ENCODE peak calls at places on chromosomes 1 and 21, in seven cellular contexts. X is fibroblast of mammary gland, G is RCC 7860, A is lung, I is AG08396, B is AG20443, Z is activated T-cell treated with anti-CD3 and anti-CD28 coated beads for 1 hour. F is an unnamed sample.

GRCh38 chr1:204262506-204263239 is 48.9 kb upstream of the GOLT1A start:
- DNase-seq in X (no peak), G (no peak), A (no peak), I (no peak), B (no peak), Z (no peak), F (no peak)

GRCh38 chr1:218778731-218779130 is 394.9 kb upstream of the LYPLAL1 start:
- DNase-seq in X (no peak), G (no peak), A (no peak), I (no peak), B (no peak), Z (no peak), F (peak)

GRCh38 chr1:7607097-7607496 is 164.0 kb upstream of the VAMP3 start:
- DNase-seq in X (no peak), G (no peak), A (no peak), I (no peak), B (no peak), Z (no peak), F (no peak)

GRCh38 chr1:10236405-10237156 is 26.2 kb downstream of the KIF1B start:
- DNase-seq in X (peak), G (no peak), A (no peak), I (no peak), B (peak), Z (no peak), F (peak)

GRCh38 chr1:177928194-177928593 is 41.7 kb downstream of the SEC16B start:
- DNase-seq in X (peak), G (no peak), A (no peak), I (peak), B (peak), Z (no peak), F (peak)

GRCh38 chr1:65820983-65821382 is 28.3 kb downstream of the PDE4B start:
- DNase-seq in X (peak), G (peak), A (no peak), I (peak), B (peak), Z (no peak), F (peak)

GRCh38 chr1:201728731-201729130 is 100.2 kb upstream of the IPO9 start:
- DNase-seq in X (no peak), G (no peak), A (no peak), I (no peak), B (no peak), Z (no peak), F (no peak)

GRCh38 chr1:212225416-212225815 is 59.8 kb upstream of the PPP2R5A start:
- DNase-seq in X (no peak), G (no peak), A (no peak), I (no peak), B (no peak), Z (no peak), F (no peak)

GRCh38 chr1:231512147-231512698 is 16.2 kb upstream of the TSNAX start:
- DNase-seq in X (peak), G (peak), A (no peak), I (peak), B (peak), Z (no peak), F (peak)

GRCh38 chr21:24045775-24046215 is 1561.5 kb downstream of the MRPL39 start:
- DNase-seq in X (peak), G (peak), A (peak), I (no peak), B (no peak), Z (no peak), F (peak)

GRCh38 chr1:39922139-39922757 is 20.5 kb upstream of the MYCL start:
- DNase-seq in X (no peak), G (no peak), A (no peak), I (no peak), B (no peak), Z (no peak), F (no peak)

GRCh38 chr1:192225713-192226112 is 67.5 kb downstream of the RGS18 start:
- DNase-seq in X (peak), G (no peak), A (no peak), I (peak), B (no peak), Z (no peak), F (peak)

GRCh38 chr21:44455524-44456206 is 355 bp downstream of the LRRC3 start:
- DNase-seq in X (peak), G (no peak), A (peak), I (peak), B (peak), Z (peak), F (peak)

GRCh38 chr1:8176279-8176678 is 141.6 kb upstream of the SLC45A1 start:
- DNase-seq in X (no peak), G (no peak), A (no peak), I (no peak), B (no peak), Z (no peak), F (no peak)

GRCh38 chr1:9419642-9420041 is 119.6 kb upstream of the SLC25A33 start:
- DNase-seq in X (no peak), G (no peak), A (no peak), I (no peak), B (no peak), Z (no peak), F (no peak)

GRCh38 chr1:210951279-210951678 is 182.7 kb downstream of the KCNH1 start:
- DNase-seq in X (no peak), G (no peak), A (no peak), I (no peak), B (no peak), Z (no peak), F (no peak)

GRCh38 chr1:114345930-114346479 is 165.0 kb downstream of the TRIM33 start:
- DNase-seq in X (peak), G (no peak), A (no peak), I (peak), B (peak), Z (no peak), F (no peak)

GRCh38 chr1:85616736-85617135 is 36.2 kb downstream of the CCN1 start:
- DNase-seq in X (no peak), G (no peak), A (no peak), I (no peak), B (no peak), Z (no peak), F (no peak)

GRCh38 chr1:46718340-46718726 is 581 bp downstream of the EFCAB14 start:
- DNase-seq in X (no peak), G (no peak), A (no peak), I (peak), B (peak), Z (no peak), F (peak)

GRCh38 chr1:36408479-36408878 is 10.8 kb upstream of the LSM10 start:
- DNase-seq in X (peak), G (peak), A (no peak), I (peak), B (no peak), Z (no peak), F (peak)

GRCh38 chr1:205915354-205915990 is 27.8 kb downstream of the SLC26A9 start:
- DNase-seq in X (no peak), G (no peak), A (no peak), I (no peak), B (no peak), Z (no peak), F (peak)

GRCh38 chr1:112905420-112906154 is 50.4 kb downstream of the SLC16A1 start:
- DNase-seq in X (peak), G (no peak), A (peak), I (no peak), B (no peak), Z (no peak), F (peak)

GRCh38 chr1:217948741-217949140 is 317.6 kb downstream of the SPATA17 start:
- DNase-seq in X (no peak), G (no peak), A (no peak), I (no peak), B (no peak), Z (no peak), F (no peak)

GRCh38 chr1:117180571-117180970 is 30.2 kb downstream of the VTCN1 start:
- DNase-seq in X (no peak), G (no peak), A (no peak), I (no peak), B (no peak), Z (no peak), F (no peak)

GRCh38 chr1:35539073-35539823 is 18.0 kb downstream of the KIAA0319L start:
- DNase-seq in X (peak), G (no peak), A (no peak), I (no peak), B (peak), Z (no peak), F (peak)

GRCh38 chr1:150889650-150890416 is 2.9 kb downstream of the CTXND2 start:
- DNase-seq in X (no peak), G (no peak), A (no peak), I (no peak), B (no peak), Z (no peak), F (no peak)

GRCh38 chr1:51990478-51990965 is at the start of gene RAB3B:
- DNase-seq in X (peak), G (peak), A (peak), I (peak), B (peak), Z (peak), F (peak)

GRCh38 chr1:215636258-215636965 is 69.3 kb downstream of the KCTD3 start:
- DNase-seq in X (peak), G (no peak), A (no peak), I (peak), B (peak), Z (no peak), F (peak)

GRCh38 chr1:210739627-210740026 is 394.3 kb downstream of the KCNH1 start:
- DNase-seq in X (no peak), G (no peak), A (no peak), I (no peak), B (no peak), Z (no peak), F (peak)

GRCh38 chr1:185338719-185339622 is 21.9 kb upstream of the IVNS1ABP start:
- DNase-seq in X (no peak), G (no peak), A (peak), I (no peak), B (no peak), Z (no peak), F (peak)

GRCh38 chr1:56617141-56617540 is 28.0 kb upstream of the PRKAA2 start:
- DNase-seq in X (peak), G (no peak), A (no peak), I (no peak), B (no peak), Z (no peak), F (no peak)

GRCh38 chr1:60942896-60943633 is 139.3 kb upstream of the NFIA start:
- DNase-seq in X (no peak), G (no peak), A (no peak), I (no peak), B (no peak), Z (no peak), F (no peak)

GRCh38 chr1:101302831-101303511 is 66.2 kb downstream of the S1PR1 start:
- DNase-seq in X (peak), G (peak), A (no peak), I (peak), B (peak), Z (no peak), F (peak)